ENCODE peak calls at places on chromosome 3, in seven cellular contexts. I is IMR-90, K is astrocyte, B is HCT116, D is PC-3, J is mesenchymal stem cell, Z is OCI-LY7. X is an unnamed sample.

GRCh38 chr3:138047596-138048195 is 37.7 kb downstream of the CLDN18 start:
- DNase-seq in I (no peak), K (no peak), B (no peak), D (no peak), J (no peak), Z (no peak), X (no peak)

GRCh38 chr3:49415931-49416601 is 3.8 kb downstream of the TCTA start:
- DNase-seq in I (no peak), K (no peak), B (no peak), D (no peak), J (no peak), Z (peak; percentile 89), X (peak; percentile 81)

GRCh38 chr3:11678735-11679134 is 35.0 kb upstream of the VGLL4 start:
- DNase-seq in I (peak; percentile 8), K (peak; percentile 24), B (no peak), D (no peak), J (no peak), Z (no peak), X (no peak)

GRCh38 chr3:71724584-71725278 is 471 bp downstream of the EIF4E3 start:
- DNase-seq in I (no peak), K (no peak), B (no peak), D (peak; percentile 23), J (peak; percentile 25), Z (no peak), X (no peak)

GRCh38 chr3:79491029-79491634 is 276.7 kb downstream of the ROBO1 start:
- DNase-seq in I (no peak), K (peak; percentile 61), B (no peak), D (no peak), J (no peak), Z (no peak), X (no peak)

GRCh38 chr3:149575213-149575961 is 82.4 kb downstream of the WWTR1 start:
- DNase-seq in I (peak; percentile 95), K (peak; percentile 93), B (no peak), D (peak; percentile 91), J (peak; percentile 94), Z (no peak), X (no peak)

GRCh38 chr3:155880286-155880685 is 9.8 kb downstream of the GMPS start:
- DNase-seq in I (no peak), K (no peak), B (no peak), D (no peak), J (no peak), Z (no peak), X (no peak)

GRCh38 chr3:140244893-140245292 is 309.9 kb downstream of the CLSTN2 start:
- DNase-seq in I (no peak), K (peak; percentile 57), B (no peak), D (no peak), J (no peak), Z (no peak), X (no peak)

GRCh38 chr3:31174055-31174454 is 279.6 kb upstream of the GADL1 start:
- DNase-seq in I (no peak), K (no peak), B (no peak), D (no peak), J (no peak), Z (no peak), X (no peak)

GRCh38 chr3:12294885-12295580 is 6.2 kb downstream of the PPARG start:
- DNase-seq in I (peak; percentile 93), K (peak; percentile 85), B (peak; percentile 15), D (peak; percentile 80), J (peak; percentile 78), Z (no peak), X (no peak)

GRCh38 chr3:12303532-12303931 is 14.7 kb downstream of the PPARG start:
- DNase-seq in I (peak; percentile 98), K (peak; percentile 95), B (no peak), D (peak; percentile 55), J (peak; percentile 86), Z (no peak), X (no peak)

GRCh38 chr3:120693439-120694172 is 11.6 kb upstream of the HGD start:
- DNase-seq in I (peak; percentile 55), K (peak; percentile 47), B (no peak), D (peak; percentile 83), J (peak; percentile 32), Z (no peak), X (no peak)

GRCh38 chr3:165642761-165643432 is 194.3 kb downstream of the BCHE start:
- DNase-seq in I (peak; percentile 98), K (peak; percentile 96), B (peak; percentile 93), D (peak; percentile 98), J (peak; percentile 97), Z (no peak), X (no peak)

GRCh38 chr3:152626226-152626625 is 208.7 kb upstream of the P2RY1 start:
- DNase-seq in I (no peak), K (no peak), B (no peak), D (no peak), J (no peak), Z (no peak), X (no peak)

GRCh38 chr3:196793224-196793623 is 53.6 kb downstream of the PAK2 start:
- DNase-seq in I (peak; percentile 97), K (peak; percentile 99), B (peak; percentile 29), D (peak; percentile 99), J (peak; percentile 80), Z (no peak), X (no peak)

GRCh38 chr3:128235207-128235933 is 82.1 kb downstream of the EEFSEC start:
- DNase-seq in I (peak; percentile 15), K (no peak), B (no peak), D (no peak), J (peak; percentile 51), Z (no peak), X (no peak)

GRCh38 chr3:35505181-35505580 is 134.1 kb upstream of the ARPP21 start:
- DNase-seq in I (no peak), K (no peak), B (no peak), D (no peak), J (no peak), Z (no peak), X (peak; percentile 41)

GRCh38 chr3:122245513-122246174 is 62.2 kb downstream of the CASR start:
- DNase-seq in I (peak; percentile 78), K (peak; percentile 81), B (no peak), D (peak; percentile 27), J (peak; percentile 51), Z (peak; percentile 46), X (peak; percentile 56)

GRCh38 chr3:157499342-157499963 is 3.8 kb downstream of the VEPH1 start:
- DNase-seq in I (no peak), K (peak; percentile 26), B (peak; percentile 48), D (peak; percentile 93), J (peak; percentile 17), Z (no peak), X (no peak)

GRCh38 chr3:196979545-196979944 is 10.9 kb upstream of the PIGZ start:
- DNase-seq in I (peak; percentile 57), K (no peak), B (no peak), D (no peak), J (peak; percentile 71), Z (no peak), X (no peak)

GRCh38 chr3:197811343-197811742 is 20.3 kb downstream of the LRCH3 start:
- DNase-seq in I (peak; percentile 94), K (peak; percentile 82), B (no peak), D (no peak), J (peak; percentile 84), Z (no peak), X (no peak)

GRCh38 chr3:182710557-182711157 is 82.6 kb upstream of the ATP11B start:
- DNase-seq in I (peak; percentile 13), K (no peak), B (peak; percentile 12), D (peak; percentile 61), J (peak; percentile 33), Z (peak; percentile 68), X (peak; percentile 70)

GRCh38 chr3:182711261-182711683 is 82.0 kb upstream of the ATP11B start:
- DNase-seq in I (no peak), K (no peak), B (no peak), D (no peak), J (no peak), Z (no peak), X (no peak)

GRCh38 chr3:182711853-182712252 is 81.5 kb upstream of the ATP11B start:
- DNase-seq in I (no peak), K (no peak), B (no peak), D (no peak), J (no peak), Z (no peak), X (no peak)

GRCh38 chr3:182708810-182709209 is 84.5 kb upstream of the ATP11B start:
- DNase-seq in I (no peak), K (no peak), B (no peak), D (no peak), J (no peak), Z (no peak), X (no peak)

GRCh38 chr3:182709306-182709705 is 84.0 kb upstream of the ATP11B start:
- DNase-seq in I (no peak), K (no peak), B (no peak), D (no peak), J (no peak), Z (no peak), X (no peak)
- H2AFZ ChIP-seq in I (no peak overlapping the region), K (no peak overlapping the region), B (no peak overlapping the region), D (no peak overlapping the region), J (no peak overlapping the region), Z (peak overlapping the region; percentile 9), X (no peak overlapping the region)

GRCh38 chr3:50417637-50418033 is 58.3 kb upstream of the TMEM115 start:
- DNase-seq in I (no peak), K (no peak), B (no peak), D (no peak), J (no peak), Z (no peak), X (no peak)
- H3K4me1 ChIP-seq in I (no peaks in the 10 kb centered on the region), K (peaks cover 5% of the 10 kb centered on the region), B (no peaks in the 10 kb centered on the region), D (no peaks in the 10 kb centered on the region), J (peaks cover 10% of the 10 kb centered on the region), Z (no peaks in the 10 kb centered on the region), X (no peaks in the 10 kb centered on the region)

DNA sequence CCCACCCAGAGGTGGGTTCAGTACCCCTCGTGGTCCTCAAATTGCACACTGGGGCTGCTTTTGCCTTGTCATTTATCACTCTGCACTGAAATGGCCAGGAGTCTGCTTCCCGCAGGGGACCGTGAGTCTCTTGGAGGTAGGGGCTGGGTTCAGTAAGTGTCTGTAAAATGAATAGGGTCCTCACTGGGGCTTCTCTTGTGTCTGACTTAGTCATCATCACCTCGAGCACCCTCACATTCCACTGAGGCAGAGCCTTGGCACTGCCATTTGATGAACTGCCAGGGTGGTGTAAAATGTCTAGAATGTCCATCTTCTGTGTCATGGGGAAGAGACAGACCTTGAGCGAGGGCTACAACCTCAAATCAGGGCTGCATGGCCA is 61.0 kb upstream of the RYK start:
- DNase-seq in I (no peak), K (no peak), B (no peak), D (no peak), J (no peak), Z (no peak), X (no peak)
- H2AFZ ChIP-seq in I (peak overlapping the region; percentile 84), K (peak overlapping the region; percentile 59), B (no peak overlapping the region), D (no peak overlapping the region), J (no peak overlapping the region), Z (no peak overlapping the region), X (no peak overlapping the region)

DNA sequence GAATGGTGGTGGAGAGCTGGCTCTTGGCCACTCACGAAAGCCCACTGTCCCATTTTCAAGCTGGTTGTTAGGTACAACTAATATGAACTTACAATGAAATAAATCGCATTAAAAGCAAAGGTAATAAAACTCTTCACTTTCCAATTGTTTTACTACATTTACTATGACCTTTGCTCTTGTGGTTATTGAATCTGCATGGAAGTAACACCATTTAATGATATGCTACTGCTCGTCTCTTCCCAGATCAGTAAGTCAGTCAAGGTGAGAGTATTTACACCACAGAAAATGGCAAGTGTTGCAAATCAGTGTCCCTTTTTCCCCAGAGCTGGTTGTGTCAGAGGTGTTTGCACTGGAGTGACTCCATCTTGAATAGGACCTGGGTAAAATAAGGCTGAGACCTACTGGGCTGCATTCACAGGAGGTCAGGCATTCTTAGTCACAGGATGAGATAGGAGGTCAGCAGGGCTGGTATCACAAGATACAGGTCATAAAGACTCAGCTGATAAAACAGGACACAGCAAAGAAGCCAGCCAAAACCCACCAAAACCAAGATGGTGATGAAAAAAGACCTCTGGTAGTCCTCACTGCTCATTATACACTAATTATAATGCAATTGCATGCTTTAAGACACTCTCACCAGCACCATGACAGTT is 57.7 kb downstream of the FRMD4B start:
- DNase-seq in I (no peak), K (no peak), B (no peak), D (no peak), J (no peak), Z (no peak), X (no peak)
- H3K4me1 ChIP-seq in I (no peaks in the 10 kb centered on the region), K (peaks cover 4% of the 10 kb centered on the region), B (no peaks in the 10 kb centered on the region), D (no peaks in the 10 kb centered on the region), J (peaks cover 1% of the 10 kb centered on the region), Z (peaks cover 41% of the 10 kb centered on the region), X (no peaks in the 10 kb centered on the region)

X was measured in Karpas-422.